ENCODE peak calls at places on chromosomes 4 and X, in eight cellular contexts. W is uterus, I is suprapubic skin, N is AG10803, H is trophoblast cell, F is cardiac fibroblast, R is testis, J is upper lobe of right lung. M is an unnamed sample.
A peak's percentile ranks its signal among the peaks of the same experiment; 100 is the strongest.

GRCh38 chrX:97522307-97522706 is 638.6 kb downstream of the RPA4 start:
- DNase-seq in H (no peak), R (no peak), I (no peak), W (no peak), F (no peak), J (no peak), N (no peak), M (no peak)

GRCh38 chr4:121380448-121381147 is at the start of gene QRFPR:
- DNase-seq in N (no peak), I (no peak), F (no peak), R (peak; percentile 16), H (no peak), J (no peak), W (no peak), M (peak; percentile 42)

GRCh38 chr4:20629180-20630115 is 70.8 kb upstream of the PACRGL start:
- DNase-seq in W (no peak), H (no peak), F (no peak), I (no peak), N (no peak), R (no peak), J (no peak), M (no peak)

GRCh38 chr4:53480909-53481308 is 103.5 kb downstream of the FIP1L1 start:
- DNase-seq in I (no peak), N (peak; percentile 39), W (no peak), J (no peak), F (no peak), H (no peak), R (no peak), M (no peak)

GRCh38 chr4:151304755-151305154 is 20.6 kb downstream of the SH3D19 start:
- DNase-seq in R (no peak), F (no peak), J (no peak), I (no peak), N (no peak), H (no peak), W (no peak), M (no peak)

GRCh38 chrX:71095971-71096701 is 485 bp downstream of the FOXO4 start:
- DNase-seq in I (no peak), R (no peak), N (no peak), J (no peak), W (no peak), H (peak; percentile 31), F (no peak), M (no peak)

GRCh38 chr4:100431416-100431815 is 86.4 kb downstream of the EMCN start:
- DNase-seq in I (no peak), W (no peak), J (no peak), R (no peak), H (no peak), F (no peak), N (no peak), M (no peak)

GRCh38 chrX:318739-319578 is at the start of gene GTPBP6:
- DNase-seq in J (peak; percentile 99), W (peak; percentile 99), N (peak; percentile 100), H (peak; percentile 100), F (peak; percentile 100), R (peak; percentile 100), I (peak; percentile 100), M (peak; percentile 100)

GRCh38 chrX:144006811-144007210 is 122.9 kb downstream of the UBE2NL start:
- DNase-seq in J (no peak), N (peak; percentile 44), F (peak; percentile 35), W (no peak), R (no peak), H (peak; percentile 37), I (no peak), M (no peak)

GRCh38 chr4:185257694-185258093 is 48.3 kb downstream of the SNX25 start:
- DNase-seq in R (no peak), I (no peak), F (no peak), N (no peak), J (no peak), W (no peak), H (no peak), M (no peak)

GRCh38 chr4:97720869-97721432 is 422.3 kb downstream of the STPG2 start:
- DNase-seq in I (no peak), J (no peak), N (no peak), F (peak; percentile 56), W (no peak), H (peak; percentile 45), R (peak; percentile 17), M (no peak)

GRCh38 chrX:108439434-108439883 is at the start of gene COL4A5:
- DNase-seq in F (peak; percentile 92), J (peak; percentile 61), R (peak; percentile 71), I (no peak), W (peak; percentile 75), H (peak; percentile 42), N (peak; percentile 61), M (peak; percentile 31)

GRCh38 chr4:304987-305680 is at the start of gene ZNF732:
- DNase-seq in W (peak; percentile 18), I (peak; percentile 81), J (no peak), F (peak; percentile 50), R (peak; percentile 92), N (peak; percentile 15), H (peak; percentile 82), M (peak; percentile 14)

GRCh38 chr4:164204434-164204833 is 549.5 kb upstream of the SMIM31 start:
- DNase-seq in I (no peak), H (peak; percentile 95), J (no peak), W (no peak), F (peak; percentile 2), R (no peak), N (peak; percentile 13), M (no peak)

GRCh38 chr4:95248713-95249401 is 299.9 kb downstream of the UNC5C start:
- DNase-seq in J (no peak), I (no peak), R (no peak), W (no peak), N (no peak), F (no peak), H (no peak), M (no peak)

GRCh38 chr4:110172972-110173371 is 25.4 kb downstream of the ELOVL6 start:
- DNase-seq in H (no peak), J (no peak), I (no peak), W (no peak), R (no peak), F (no peak), N (no peak), M (no peak)

GRCh38 chr4:15778742-15779231 is 659 bp downstream of the CD38 start:
- DNase-seq in W (no peak), N (no peak), I (no peak), H (no peak), F (peak; percentile 19), R (no peak), J (peak; percentile 85), M (peak; percentile 62)

GRCh38 chrX:12971282-12972003 is 3.5 kb upstream of the TMSB4X start:
- DNase-seq in R (peak; percentile 20), J (peak; percentile 65), F (no peak), N (no peak), W (no peak), I (no peak), H (no peak), M (peak; percentile 29)

GRCh38 chr4:168765726-168766125 is 244.3 kb downstream of the CBR4 start:
- DNase-seq in F (peak; percentile 73), J (no peak), R (no peak), N (peak; percentile 80), W (no peak), I (no peak), H (no peak), M (no peak)

GRCh38 chr4:116752027-116752426 is 333.3 kb downstream of the TRAM1L1 start:
- DNase-seq in I (no peak), N (no peak), W (no peak), F (no peak), J (no peak), R (no peak), H (no peak), M (no peak)

GRCh38 chr4:107564326-107564725 is 155.7 kb downstream of the PAPSS1 start:
- DNase-seq in R (no peak), I (no peak), F (peak; percentile 63), W (no peak), H (no peak), N (peak; percentile 84), J (no peak), M (no peak)

GRCh38 chr4:41124916-41125548 is 89.3 kb downstream of the APBB2 start:
- DNase-seq in N (peak; percentile 33), J (no peak), F (no peak), H (peak; percentile 62), R (no peak), I (no peak), W (no peak), M (no peak)

GRCh38 chr4:121189811-121190210 is 25.7 kb upstream of the TNIP3 start:
- DNase-seq in H (no peak), I (no peak), W (no peak), N (no peak), F (no peak), R (no peak), J (no peak), M (no peak)

DNA sequence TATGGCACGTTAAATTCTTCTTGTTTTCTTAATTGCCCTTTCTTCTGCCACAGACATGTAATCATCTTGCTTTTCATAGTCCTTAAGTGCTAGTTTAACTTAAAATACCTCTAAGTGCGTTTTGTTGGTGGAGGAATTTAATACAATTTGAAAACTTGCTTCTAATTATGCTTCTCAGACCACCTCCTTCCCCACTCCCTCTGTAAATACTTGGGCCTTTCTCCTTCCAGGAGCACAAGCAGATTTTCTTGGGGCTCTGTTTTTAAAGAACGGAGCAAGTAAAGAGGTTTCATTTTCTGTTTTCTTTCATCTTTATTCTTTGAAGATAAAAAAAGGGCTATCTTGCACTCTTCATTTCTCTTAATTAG is 559 bp upstream of the PCDH18 start:
- DNase-seq in F (peak; percentile 48), W (no peak), J (no peak), H (no peak), I (no peak), N (no peak), R (no peak), M (no peak)
- H3K4me3 ChIP-seq in F (peak overlapping the region; percentile 76), W (peak overlapping the region; percentile 60), J (peak overlapping the region; percentile 56), H (no peak overlapping the region), I (peak overlapping the region; percentile 52), N (peak overlapping the region; percentile 90), R (peak overlapping the region; percentile 70), M (peak overlapping the region; percentile 65)

GRCh38 chr4:37663552-37663951 is 22.6 kb downstream of the RELL1 start:
- DNase-seq in N (no peak), R (peak; percentile 43), I (no peak), H (no peak), J (no peak), W (no peak), F (no peak), M (no peak)
- H3K4me3 ChIP-seq in N (no peak overlapping the region), R (no peak overlapping the region), I (no peak overlapping the region), H (no peak overlapping the region), J (no peak overlapping the region), W (no peak overlapping the region), F (no peak overlapping the region), M (no peak overlapping the region)

GRCh38 chrX:23953908-23954269 is 46.1 kb downstream of the CXorf58 start:
- DNase-seq in F (no peak), R (no peak), N (no peak), I (no peak), W (no peak), J (no peak), H (no peak), M (no peak)
- H3K4me3 ChIP-seq in F (no peak overlapping the region), R (no peak overlapping the region), N (no peak overlapping the region), I (no peak overlapping the region), W (no peak overlapping the region), J (no peak overlapping the region), H (no peak overlapping the region), M (no peak overlapping the region)

DNA sequence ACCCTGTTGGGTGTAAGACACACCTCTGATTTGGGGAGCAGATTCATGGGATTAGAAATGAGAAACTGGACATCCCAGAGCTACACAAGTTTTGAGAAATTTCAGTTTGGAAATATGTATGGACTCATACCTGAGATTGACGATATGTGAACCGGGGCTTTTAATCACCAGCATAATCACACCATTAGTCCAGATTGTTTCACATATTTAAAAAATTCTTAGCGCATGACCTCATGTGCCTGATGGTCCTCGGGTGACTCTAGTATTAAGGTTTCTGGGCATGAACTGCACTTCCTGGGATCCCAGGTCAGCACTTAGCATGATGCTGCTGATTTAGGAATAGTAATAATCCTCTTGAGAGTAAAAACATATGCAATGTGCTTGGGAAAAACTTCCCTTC is 91.9 kb upstream of the BCOR start:
- DNase-seq in R (no peak), N (peak; percentile 43), I (no peak), W (no peak), J (no peak), H (peak; percentile 77), F (no peak), M (no peak)
- H3K4me3 ChIP-seq in R (no peak overlapping the region), N (no peak overlapping the region), I (no peak overlapping the region), W (no peak overlapping the region), J (no peak overlapping the region), H (no peak overlapping the region), F (no peak overlapping the region), M (no peak overlapping the region)